ENCODE peak calls at places on chromosomes 4 and X, in six cellular contexts. One of them, this sample, is unnamed.

GRCh38 chr4:118281611-118282442 is 71.0 kb downstream of the PRSS12 start:
- DNase-seq in RCC 7860: peak
- DNase-seq in choroid plexus epithelial cell: peak
- DNase-seq in smooth muscle cell of the brain vasculature: no peak
- DNase-seq in skeletal muscle cell: no peak
- DNase-seq in activated CD4-positive, alpha-beta T cell treated with anti-CD3 and anti-CD28 coated beads, Interleukin-2, amount 50 U/mL, for 4 hours: no peak
- DNase-seq in this sample: no peak

GRCh38 chr4:183407635-183408463 is 36.6 kb upstream of the CDKN2AIP start:
- DNase-seq in choroid plexus epithelial cell: no peak
- DNase-seq in activated CD4-positive, alpha-beta T cell treated with anti-CD3 and anti-CD28 coated beads, Interleukin-2, amount 50 U/mL, for 4 hours: no peak
- DNase-seq in RCC 7860: no peak
- DNase-seq in smooth muscle cell of the brain vasculature: no peak
- DNase-seq in skeletal muscle cell: no peak
- DNase-seq in this sample: no peak

GRCh38 chr4:125551967-125552366 is 237.2 kb downstream of the FAT4 start:
- DNase-seq in smooth muscle cell of the brain vasculature: no peak
- DNase-seq in RCC 7860: no peak
- DNase-seq in skeletal muscle cell: no peak
- DNase-seq in choroid plexus epithelial cell: no peak
- DNase-seq in activated CD4-positive, alpha-beta T cell treated with anti-CD3 and anti-CD28 coated beads, Interleukin-2, amount 50 U/mL, for 4 hours: no peak
- DNase-seq in this sample: no peak

GRCh38 chr4:139163806-139164206 is 13.2 kb downstream of the ELF2 start:
- DNase-seq in smooth muscle cell of the brain vasculature: no peak
- DNase-seq in activated CD4-positive, alpha-beta T cell treated with anti-CD3 and anti-CD28 coated beads, Interleukin-2, amount 50 U/mL, for 4 hours: no peak
- DNase-seq in skeletal muscle cell: no peak
- DNase-seq in choroid plexus epithelial cell: no peak
- DNase-seq in RCC 7860: no peak
- DNase-seq in this sample: no peak

GRCh38 chr4:151117371-151117962 is 18.0 kb downstream of the RPS3A start:
- DNase-seq in activated CD4-positive, alpha-beta T cell treated with anti-CD3 and anti-CD28 coated beads, Interleukin-2, amount 50 U/mL, for 4 hours: peak
- DNase-seq in choroid plexus epithelial cell: peak
- DNase-seq in RCC 7860: peak
- DNase-seq in skeletal muscle cell: peak
- DNase-seq in smooth muscle cell of the brain vasculature: peak
- DNase-seq in this sample: peak

GRCh38 chr4:6582889-6583504 is 8.0 kb downstream of the MAN2B2 start:
- DNase-seq in RCC 7860: no peak
- DNase-seq in smooth muscle cell of the brain vasculature: no peak
- DNase-seq in skeletal muscle cell: no peak
- DNase-seq in activated CD4-positive, alpha-beta T cell treated with anti-CD3 and anti-CD28 coated beads, Interleukin-2, amount 50 U/mL, for 4 hours: no peak
- DNase-seq in choroid plexus epithelial cell: peak
- DNase-seq in this sample: no peak

GRCh38 chrX:68503830-68504229 is 5.0 kb downstream of the YIPF6 start:
- DNase-seq in activated CD4-positive, alpha-beta T cell treated with anti-CD3 and anti-CD28 coated beads, Interleukin-2, amount 50 U/mL, for 4 hours: no peak
- DNase-seq in smooth muscle cell of the brain vasculature: no peak
- DNase-seq in skeletal muscle cell: no peak
- DNase-seq in choroid plexus epithelial cell: peak
- DNase-seq in RCC 7860: no peak
- DNase-seq in this sample: no peak

GRCh38 chr4:67438975-67439374 is 106.3 kb downstream of the CENPC start:
- DNase-seq in choroid plexus epithelial cell: no peak
- DNase-seq in activated CD4-positive, alpha-beta T cell treated with anti-CD3 and anti-CD28 coated beads, Interleukin-2, amount 50 U/mL, for 4 hours: no peak
- DNase-seq in skeletal muscle cell: no peak
- DNase-seq in RCC 7860: no peak
- DNase-seq in smooth muscle cell of the brain vasculature: no peak
- DNase-seq in this sample: no peak

GRCh38 chr4:1207157-1207470 is 34.7 kb upstream of the SPON2 start:
- DNase-seq in RCC 7860: no peak
- DNase-seq in activated CD4-positive, alpha-beta T cell treated with anti-CD3 and anti-CD28 coated beads, Interleukin-2, amount 50 U/mL, for 4 hours: no peak
- DNase-seq in skeletal muscle cell: no peak
- DNase-seq in choroid plexus epithelial cell: no peak
- DNase-seq in smooth muscle cell of the brain vasculature: no peak
- DNase-seq in this sample: no peak

GRCh38 chrX:47030339-47030738 is 47.9 kb upstream of the RGN start:
- DNase-seq in smooth muscle cell of the brain vasculature: peak
- DNase-seq in skeletal muscle cell: peak
- DNase-seq in activated CD4-positive, alpha-beta T cell treated with anti-CD3 and anti-CD28 coated beads, Interleukin-2, amount 50 U/mL, for 4 hours: no peak
- DNase-seq in RCC 7860: peak
- DNase-seq in choroid plexus epithelial cell: peak
- DNase-seq in this sample: no peak

GRCh38 chrX:15815779-15816452 is 25.6 kb downstream of the ZRSR2 start:
- DNase-seq in activated CD4-positive, alpha-beta T cell treated with anti-CD3 and anti-CD28 coated beads, Interleukin-2, amount 50 U/mL, for 4 hours: peak
- DNase-seq in skeletal muscle cell: no peak
- DNase-seq in smooth muscle cell of the brain vasculature: no peak
- DNase-seq in choroid plexus epithelial cell: peak
- DNase-seq in RCC 7860: no peak
- DNase-seq in this sample: no peak

GRCh38 chr4:123198706-123199105 is 197.9 kb upstream of the SPRY1 start:
- DNase-seq in RCC 7860: no peak
- DNase-seq in choroid plexus epithelial cell: peak
- DNase-seq in activated CD4-positive, alpha-beta T cell treated with anti-CD3 and anti-CD28 coated beads, Interleukin-2, amount 50 U/mL, for 4 hours: no peak
- DNase-seq in skeletal muscle cell: no peak
- DNase-seq in smooth muscle cell of the brain vasculature: no peak
- DNase-seq in this sample: no peak

GRCh38 chr4:133320576-133321170 is 171.6 kb downstream of the PCDH10 start:
- DNase-seq in activated CD4-positive, alpha-beta T cell treated with anti-CD3 and anti-CD28 coated beads, Interleukin-2, amount 50 U/mL, for 4 hours: no peak
- DNase-seq in choroid plexus epithelial cell: peak
- DNase-seq in smooth muscle cell of the brain vasculature: no peak
- DNase-seq in RCC 7860: peak
- DNase-seq in skeletal muscle cell: no peak
- DNase-seq in this sample: no peak

GRCh38 chrX:103704863-103705262 is 5.8 kb upstream of the TMEM31 start:
- DNase-seq in RCC 7860: no peak
- DNase-seq in smooth muscle cell of the brain vasculature: no peak
- DNase-seq in activated CD4-positive, alpha-beta T cell treated with anti-CD3 and anti-CD28 coated beads, Interleukin-2, amount 50 U/mL, for 4 hours: no peak
- DNase-seq in choroid plexus epithelial cell: no peak
- DNase-seq in skeletal muscle cell: no peak
- DNase-seq in this sample: no peak

GRCh38 chr4:156581693-156582092 is 389.9 kb downstream of the PDGFC start:
- DNase-seq in smooth muscle cell of the brain vasculature: no peak
- DNase-seq in skeletal muscle cell: no peak
- DNase-seq in choroid plexus epithelial cell: no peak
- DNase-seq in activated CD4-positive, alpha-beta T cell treated with anti-CD3 and anti-CD28 coated beads, Interleukin-2, amount 50 U/mL, for 4 hours: no peak
- DNase-seq in RCC 7860: no peak
- DNase-seq in this sample: no peak

GRCh38 chr4:87461281-87461700 is 38.9 kb downstream of the NUDT9 start:
- DNase-seq in choroid plexus epithelial cell: peak
- DNase-seq in skeletal muscle cell: no peak
- DNase-seq in RCC 7860: no peak
- DNase-seq in smooth muscle cell of the brain vasculature: no peak
- DNase-seq in activated CD4-positive, alpha-beta T cell treated with anti-CD3 and anti-CD28 coated beads, Interleukin-2, amount 50 U/mL, for 4 hours: no peak
- DNase-seq in this sample: no peak

GRCh38 chr4:141654098-141654497 is 17.7 kb downstream of the IL15 start:
- DNase-seq in choroid plexus epithelial cell: peak
- DNase-seq in activated CD4-positive, alpha-beta T cell treated with anti-CD3 and anti-CD28 coated beads, Interleukin-2, amount 50 U/mL, for 4 hours: no peak
- DNase-seq in skeletal muscle cell: no peak
- DNase-seq in smooth muscle cell of the brain vasculature: no peak
- DNase-seq in RCC 7860: no peak
- DNase-seq in this sample: no peak

GRCh38 chr4:8740666-8741395 is 130.8 kb downstream of the HMX1 start:
- DNase-seq in activated CD4-positive, alpha-beta T cell treated with anti-CD3 and anti-CD28 coated beads, Interleukin-2, amount 50 U/mL, for 4 hours: no peak
- DNase-seq in skeletal muscle cell: no peak
- DNase-seq in choroid plexus epithelial cell: no peak
- DNase-seq in smooth muscle cell of the brain vasculature: no peak
- DNase-seq in RCC 7860: no peak
- DNase-seq in this sample: no peak

GRCh38 chr4:110357521-110357920 is 118.4 kb upstream of the ENPEP start:
- DNase-seq in skeletal muscle cell: no peak
- DNase-seq in activated CD4-positive, alpha-beta T cell treated with anti-CD3 and anti-CD28 coated beads, Interleukin-2, amount 50 U/mL, for 4 hours: no peak
- DNase-seq in RCC 7860: no peak
- DNase-seq in smooth muscle cell of the brain vasculature: no peak
- DNase-seq in choroid plexus epithelial cell: no peak
- DNase-seq in this sample: no peak